ENCODE peak calls at places on chromosome 3, in ten cellular contexts. S, L, O, J, Z, Q, C, B, P and W are unnamed samples.
A peak's percentile ranks its signal among the peaks of the same experiment; 100 is the strongest.

GRCh38 chr3:173732237-173732636 is 334.7 kb downstream of the NLGN1 start:
- DNase-seq in S (no peak), L (no peak), O (peak; percentile 67), J (peak; percentile 55), Z (no peak), Q (no peak), C (no peak), B (no peak), P (peak; percentile 23), W (no peak)

GRCh38 chr3:170961616-170962400 is 53.4 kb upstream of the EIF5A2 start:
- DNase-seq in S (peak; percentile 24), L (peak; percentile 34), O (peak; percentile 49), J (peak; percentile 62), Z (peak; percentile 43), Q (no peak), C (no peak), B (no peak), P (peak; percentile 62), W (peak; percentile 67)

GRCh38 chr3:84136425-84136824 is 822.4 kb upstream of the CADM2 start:
- DNase-seq in S (no peak), L (no peak), O (no peak), J (no peak), Z (peak; percentile 5), Q (no peak), C (no peak), B (no peak), P (no peak), W (no peak)

GRCh38 chr3:124972457-124972856 is 37.9 kb upstream of the MUC13 start:
- DNase-seq in S (no peak), L (no peak), O (no peak), J (no peak), Z (no peak), Q (no peak), C (no peak), B (no peak), P (no peak), W (no peak)

GRCh38 chr3:188338081-188338480 is 184.1 kb downstream of the LPP start:
- DNase-seq in S (no peak), L (no peak), O (peak; percentile 55), J (no peak), Z (no peak), Q (no peak), C (no peak), B (no peak), P (no peak), W (peak; percentile 31)

GRCh38 chr3:45272828-45273470 is 46.9 kb upstream of the TMEM158 start:
- DNase-seq in S (no peak), L (no peak), O (no peak), J (no peak), Z (no peak), Q (no peak), C (no peak), B (peak; percentile 61), P (no peak), W (no peak)

GRCh38 chr3:122689587-122689986 is 8.9 kb downstream of the PARP14 start:
- DNase-seq in S (no peak), L (no peak), O (peak; percentile 14), J (peak; percentile 22), Z (peak; percentile 62), Q (no peak), C (no peak), B (no peak), P (no peak), W (peak; percentile 18)

GRCh38 chr3:59982510-59982909 is 932.7 kb upstream of the CFAP20DC start:
- DNase-seq in S (no peak), L (no peak), O (no peak), J (no peak), Z (no peak), Q (no peak), C (no peak), B (no peak), P (no peak), W (no peak)

GRCh38 chr3:61053781-61054496 is 197.3 kb downstream of the FHIT start:
- DNase-seq in S (no peak), L (no peak), O (no peak), J (no peak), Z (peak; percentile 52), Q (no peak), C (no peak), B (no peak), P (no peak), W (no peak)

GRCh38 chr3:196216081-196216564 is at the start of gene SLC51A:
- DNase-seq in S (no peak), L (no peak), O (no peak), J (no peak), Z (no peak), Q (no peak), C (no peak), B (peak; percentile 86), P (no peak), W (no peak)

GRCh38 chr3:149487598-149488197 is 13.2 kb downstream of the TM4SF4 start:
- DNase-seq in S (peak; percentile 54), L (peak; percentile 61), O (no peak), J (no peak), Z (no peak), Q (no peak), C (no peak), B (peak; percentile 87), P (no peak), W (no peak)

DNA sequence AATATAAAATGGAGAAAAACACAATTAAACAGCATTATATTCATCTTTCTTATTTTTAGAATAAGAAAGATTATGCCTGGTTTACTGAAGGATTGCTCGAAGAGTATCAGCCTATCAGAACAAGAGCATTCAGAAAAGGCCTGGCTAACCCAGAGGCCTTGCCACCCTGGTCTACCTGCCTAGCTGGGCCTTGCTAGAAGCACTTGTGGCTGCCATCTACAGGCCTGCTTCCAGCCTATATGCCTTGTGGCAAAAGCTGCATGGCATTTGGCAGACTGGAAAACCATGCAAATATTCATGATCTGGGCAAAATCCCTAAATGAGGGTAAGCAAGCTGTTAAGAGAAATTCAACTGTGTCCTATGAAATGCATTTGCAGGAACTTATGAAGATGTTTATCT is 9.3 kb upstream of the ATP13A4 start:
- DNase-seq in S (peak; percentile 8), L (peak; percentile 27), O (no peak), J (no peak), Z (peak; percentile 57), Q (no peak), C (no peak), B (peak; percentile 74), P (peak; percentile 22), W (no peak)
- TF ChIP-seq CTCF in S (peak; percentile 43), L (peak; percentile 35), O (no peak), J (no peak), Z (peak; percentile 85), Q (no peak), C (no peak), B (peak; percentile 69), P (no peak), W (no peak)

GRCh38 chr3:138948371-138949001 is 1.5 kb downstream of the FOXL2NB start:
- DNase-seq in S (no peak), L (no peak), O (no peak), J (no peak), Z (no peak), Q (no peak), C (no peak), B (peak; percentile 63), P (no peak), W (no peak)

GRCh38 chr3:138945646-138946553 is 1.0 kb downstream of the FOXL2 start:
- DNase-seq in S (no peak), L (no peak), O (peak; percentile 62), J (peak; percentile 26), Z (peak; percentile 45), Q (no peak), C (peak; percentile 15), B (peak; percentile 86), P (no peak), W (peak; percentile 39)

GRCh38 chr3:138946554-138947302 is at the start of the genes FOXL2 and FOXL2NB:
- DNase-seq in S (no peak), L (no peak), O (peak; percentile 90), J (peak; percentile 81), Z (peak; percentile 44), Q (peak; percentile 89), C (peak; percentile 21), B (peak; percentile 90), P (no peak), W (peak; percentile 84)

GRCh38 chr3:138949002-138949418 is 2.0 kb downstream of the FOXL2NB start:
- DNase-seq in S (no peak), L (no peak), O (no peak), J (no peak), Z (no peak), Q (no peak), C (no peak), B (peak; percentile 85), P (no peak), W (no peak)

DNA sequence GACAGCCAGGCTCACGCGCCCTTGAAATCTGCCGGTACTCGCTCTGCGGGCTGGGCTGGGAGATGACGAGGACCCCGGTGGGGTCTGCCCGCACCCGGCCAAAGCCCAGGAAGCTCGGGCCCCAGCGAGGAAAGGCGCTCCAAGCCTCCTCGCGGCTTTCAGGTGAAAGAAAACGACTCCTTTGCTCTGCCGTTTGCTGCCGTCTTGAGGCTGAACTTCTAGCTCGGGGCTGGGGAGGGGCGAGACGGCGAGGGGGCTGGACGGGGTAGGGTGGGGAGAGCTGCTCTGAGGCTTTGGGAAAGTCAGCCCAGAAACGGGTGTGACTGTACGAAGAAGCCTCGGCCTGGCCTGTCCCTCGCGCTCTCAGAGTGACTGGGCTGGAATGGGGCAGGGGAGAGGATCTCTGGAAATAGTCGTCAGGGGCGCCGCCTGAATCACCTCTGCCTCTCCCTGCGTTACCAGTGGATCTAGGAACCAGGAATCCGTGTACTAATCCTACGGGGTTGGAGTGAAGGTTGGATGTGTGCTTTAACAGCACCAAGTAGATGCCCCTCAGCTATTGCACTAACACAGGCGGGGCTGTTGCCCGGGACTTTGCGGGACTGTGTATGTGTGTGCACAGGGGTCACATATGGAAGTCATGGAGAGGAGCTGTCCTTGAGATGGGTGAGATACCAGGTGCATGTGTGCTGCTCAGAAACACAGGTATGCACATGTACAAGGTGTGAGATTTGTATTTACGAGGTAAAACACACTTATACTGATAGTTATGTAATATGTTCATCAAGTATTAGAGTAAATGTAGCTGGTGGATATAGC is 495 bp downstream of the FOXL2NB start:
- DNase-seq in S (no peak), L (no peak), O (peak; percentile 41), J (no peak), Z (no peak), Q (no peak), C (no peak), B (peak; percentile 82), P (no peak), W (no peak)
- H3K4me3 ChIP-seq in S (no peak overlapping the region), L (no peak overlapping the region), O (peak overlapping the region; percentile 71), J (peak overlapping the region; percentile 46), Z (peak overlapping the region; percentile 34), Q (peak overlapping the region; percentile 44), C (peak overlapping the region; percentile 38), B (peak overlapping the region; percentile 69), P (no peak overlapping the region), W (peak overlapping the region; percentile 56)

GRCh38 chr3:128787256-128788253 is 61.6 kb downstream of the RAB7A start:
- DNase-seq in S (peak; percentile 31), L (peak; percentile 51), O (peak; percentile 43), J (peak; percentile 30), Z (peak; percentile 100), Q (no peak), C (no peak), B (peak; percentile 85), P (no peak), W (peak; percentile 33)
- TF ChIP-seq CTCF in S (peak; percentile 63), L (no peak), O (peak; percentile 36), J (peak; percentile 33), Z (peak; percentile 62), Q (no peak), C (peak; percentile 15), B (peak; percentile 73), P (no peak), W (no peak)

DNA sequence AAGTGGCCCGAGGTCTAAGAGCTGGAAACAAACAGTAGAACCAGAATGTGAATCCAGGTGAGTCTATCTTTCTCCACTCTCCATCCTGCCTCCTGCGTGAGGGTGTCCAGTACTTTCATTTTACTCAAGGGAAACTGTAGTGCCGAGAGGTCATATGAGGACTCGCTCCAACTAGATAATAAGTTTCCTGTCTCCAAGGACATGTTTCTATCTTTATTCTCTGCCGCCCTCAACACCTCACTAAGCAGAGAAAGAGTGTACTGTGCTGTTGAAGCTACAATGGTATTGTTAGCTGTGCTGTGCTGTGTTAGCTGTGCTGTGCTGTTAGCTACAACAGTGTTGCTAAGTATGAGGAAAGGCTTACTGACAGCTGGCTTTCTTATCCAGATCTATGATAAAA is 137.9 kb upstream of the COL8A1 start:
- DNase-seq in S (no peak), L (no peak), O (no peak), J (no peak), Z (no peak), Q (no peak), C (no peak), B (no peak), P (no peak), W (no peak)
- H3K4me3 ChIP-seq in S (no peak overlapping the region), L (no peak overlapping the region), O (no peak overlapping the region), J (no peak overlapping the region), Z (no peak overlapping the region), Q (no peak overlapping the region), C (no peak overlapping the region), B (no peak overlapping the region), P (no peak overlapping the region), W (no peak overlapping the region)